ENCODE peak calls at places on chromosomes 12 and 14, in ten cellular contexts. B, Y, N, L, J, O, F, E, M and C are unnamed samples.

GRCh38 chr12:85835417-85835809 is 796 bp downstream of the RASSF9 start:
- DNase-seq in N (no peak), F (no peak), L (no peak), B (no peak), M (no peak), O (peak; percentile 34), Y (peak; percentile 78), E (peak; percentile 30), J (no peak), C (no peak)

GRCh38 chr12:46387697-46388096 is 15.1 kb upstream of the SLC38A2 start:
- DNase-seq in L (no peak), N (no peak), M (no peak), B (no peak), Y (no peak), F (no peak), J (no peak), O (no peak), E (no peak), C (no peak)

GRCh38 chr12:95470300-95470699 is 3.7 kb upstream of the METAP2 start:
- DNase-seq in O (no peak), E (no peak), B (no peak), N (no peak), L (peak; percentile 69), Y (no peak), M (no peak), F (no peak), J (no peak), C (peak; percentile 73)

GRCh38 chr12:15581006-15581405 is 208.2 kb downstream of the EPS8 start:
- DNase-seq in Y (peak; percentile 37), L (no peak), N (no peak), O (peak; percentile 33), B (no peak), F (no peak), J (no peak), E (no peak), M (no peak), C (no peak)

GRCh38 chr12:84986586-84986985 is 49.5 kb downstream of the TSPAN19 start:
- DNase-seq in B (no peak), N (no peak), J (no peak), Y (no peak), F (peak; percentile 1), L (no peak), M (no peak), E (peak; percentile 9), O (peak; percentile 66), C (no peak)

GRCh38 chr12:128573907-128574306 is 249.9 kb downstream of the SLC15A4 start:
- DNase-seq in E (no peak), N (no peak), O (no peak), Y (no peak), B (no peak), M (no peak), L (no peak), J (no peak), F (no peak), C (no peak)

GRCh38 chr14:100383727-100384158 is 60.6 kb downstream of the SLC25A47 start:
- DNase-seq in Y (peak; percentile 53), N (peak; percentile 72), J (peak; percentile 88), F (no peak), M (no peak), O (peak; percentile 20), B (no peak), E (peak; percentile 65), L (peak; percentile 51), C (no peak)

GRCh38 chr12:106865685-106866084 is 90.0 kb upstream of the TMEM263 start:
- DNase-seq in B (no peak), O (no peak), M (no peak), F (no peak), E (no peak), L (no peak), N (no peak), J (no peak), Y (no peak), C (no peak)

GRCh38 chr12:93978553-93978952 is 169.8 kb upstream of the PLXNC1 start:
- DNase-seq in O (peak; percentile 93), J (no peak), N (no peak), E (peak; percentile 87), B (peak; percentile 89), L (no peak), F (peak; percentile 57), M (peak; percentile 59), Y (peak; percentile 93), C (no peak)

GRCh38 chr12:132936163-132936562 is 19.9 kb downstream of the ZNF605 start:
- DNase-seq in Y (no peak), O (no peak), E (no peak), M (no peak), N (no peak), B (no peak), J (no peak), L (no peak), F (no peak), C (no peak)

GRCh38 chr12:10119072-10119471 is 10.9 kb downstream of the CLEC7A start:
- DNase-seq in M (no peak), Y (no peak), F (no peak), B (peak; percentile 29), N (no peak), E (peak; percentile 5), L (no peak), J (no peak), O (no peak), C (no peak)

GRCh38 chr14:54798465-54799124 is 104.0 kb downstream of the GCH1 start:
- DNase-seq in M (no peak), F (no peak), O (no peak), Y (no peak), B (no peak), L (no peak), N (no peak), J (no peak), E (no peak), C (no peak)

GRCh38 chr14:105022276-105022670 is 1.4 kb upstream of the CDCA4 start:
- DNase-seq in Y (no peak), J (no peak), E (no peak), F (no peak), B (no peak), M (no peak), N (no peak), L (no peak), O (no peak), C (peak; percentile 44)

GRCh38 chr12:130572553-130572952 is 143.5 kb downstream of the RIMBP2 start:
- DNase-seq in E (no peak), B (no peak), Y (no peak), L (no peak), M (no peak), J (no peak), N (no peak), O (no peak), F (no peak), C (no peak)

GRCh38 chr12:49882248-49882850 is 21.4 kb downstream of the FAIM2 start:
- DNase-seq in L (no peak), M (no peak), E (no peak), N (no peak), Y (no peak), F (no peak), B (no peak), O (no peak), J (no peak), C (no peak)

GRCh38 chr14:92924247-92924646 is 1.3 kb downstream of the CHGA start:
- DNase-seq in J (no peak), N (no peak), L (no peak), B (no peak), E (no peak), F (no peak), Y (no peak), O (no peak), M (no peak), C (no peak)

GRCh38 chr12:98939350-98939749 is 294.3 kb downstream of the APAF1 start:
- DNase-seq in F (peak; percentile 4), O (peak; percentile 7), J (no peak), B (peak; percentile 36), N (no peak), M (peak; percentile 0), E (peak; percentile 48), Y (peak; percentile 50), L (no peak), C (no peak)

GRCh38 chr14:45249847-45250575 is 3.0 kb downstream of the MIS18BP1 start:
- DNase-seq in J (no peak), M (peak; percentile 39), Y (peak; percentile 64), O (peak; percentile 96), N (no peak), B (peak; percentile 31), L (no peak), F (peak; percentile 78), E (peak; percentile 81), C (no peak)

GRCh38 chr14:104171029-104171697 is 32.8 kb downstream of the KIF26A start:
- DNase-seq in M (no peak), E (no peak), O (no peak), N (no peak), B (no peak), F (no peak), J (no peak), Y (no peak), L (peak; percentile 7), C (peak; percentile 90)

GRCh38 chr12:118187746-118188390 is 51.9 kb downstream of the PEBP1 start:
- DNase-seq in E (peak; percentile 10), O (no peak), M (no peak), Y (peak; percentile 45), F (no peak), N (no peak), J (no peak), B (no peak), L (no peak), C (no peak)

GRCh38 chr12:109734219-109735000 is 20.8 kb downstream of the FAM222A start:
- DNase-seq in B (no peak), M (no peak), Y (no peak), N (peak; percentile 39), J (no peak), E (peak; percentile 32), L (no peak), O (no peak), F (no peak), C (no peak)

GRCh38 chr12:42609605-42610004 is 20.1 kb upstream of the PRICKLE1 start:
- DNase-seq in N (no peak), E (peak; percentile 64), J (no peak), O (peak; percentile 21), L (no peak), B (peak; percentile 15), M (no peak), F (no peak), Y (no peak), C (no peak)

GRCh38 chr12:68420225-68421008 is 88.3 kb upstream of the MDM1 start:
- DNase-seq in F (no peak), O (peak; percentile 35), M (no peak), B (no peak), E (peak; percentile 63), J (no peak), N (peak; percentile 65), L (no peak), Y (peak; percentile 60), C (no peak)

GRCh38 chr14:45699451-45699850 is 446.4 kb upstream of the MIS18BP1 start:
- DNase-seq in Y (no peak), F (no peak), L (no peak), E (no peak), B (peak; percentile 79), O (no peak), N (no peak), M (no peak), J (no peak), C (no peak)